ENCODE peak calls at places on chromosomes 4 and X, in seven cellular contexts. One of them, this sample, is unnamed. For H3K4me1, the result is how much of the 10 kb centered on the place peaks cover.

GRCh38 chr4:155666701-155667537 is at the start of gene GUCY1A1:
- DNase-seq in transverse colon: peak
- DNase-seq in heart right ventricle: peak
- DNase-seq in fibroblast of lung: peak
- DNase-seq in DND-41: peak
- DNase-seq in tibial nerve: no peak
- DNase-seq in HCT116: no peak
- DNase-seq in this sample: peak

GRCh38 chrX:153766098-153766817 is 2.2 kb downstream of the PLXNB3 start:
- DNase-seq in transverse colon: peak
- DNase-seq in heart right ventricle: no peak
- DNase-seq in fibroblast of lung: peak
- DNase-seq in DND-41: peak
- DNase-seq in tibial nerve: no peak
- DNase-seq in HCT116: no peak
- DNase-seq in this sample: peak

GRCh38 chr4:153485860-153486259 is 19.7 kb downstream of the TMEM131L start:
- DNase-seq in transverse colon: no peak
- DNase-seq in heart right ventricle: no peak
- DNase-seq in fibroblast of lung: no peak
- DNase-seq in DND-41: no peak
- DNase-seq in tibial nerve: no peak
- DNase-seq in HCT116: no peak
- DNase-seq in this sample: no peak

GRCh38 chr4:18020145-18020670 is 1.3 kb downstream of the LCORL start:
- DNase-seq in transverse colon: peak
- DNase-seq in heart right ventricle: no peak
- DNase-seq in fibroblast of lung: peak
- DNase-seq in DND-41: peak
- DNase-seq in tibial nerve: no peak
- DNase-seq in HCT116: no peak
- DNase-seq in this sample: no peak

GRCh38 chr4:4860803-4861591 is 1.5 kb downstream of the MSX1 start:
- DNase-seq in transverse colon: no peak
- DNase-seq in heart right ventricle: peak
- DNase-seq in fibroblast of lung: no peak
- DNase-seq in DND-41: no peak
- DNase-seq in tibial nerve: no peak
- DNase-seq in HCT116: no peak
- DNase-seq in this sample: no peak

GRCh38 chrX:105328773-105329172 is 108.3 kb upstream of the TEX13A start:
- DNase-seq in transverse colon: no peak
- DNase-seq in heart right ventricle: no peak
- DNase-seq in fibroblast of lung: no peak
- DNase-seq in DND-41: no peak
- DNase-seq in tibial nerve: no peak
- DNase-seq in HCT116: no peak
- DNase-seq in this sample: no peak

GRCh38 chr4:21512351-21512750 is 436.2 kb downstream of the KCNIP4 start:
- DNase-seq in transverse colon: no peak
- DNase-seq in heart right ventricle: no peak
- DNase-seq in fibroblast of lung: peak
- DNase-seq in DND-41: no peak
- DNase-seq in tibial nerve: no peak
- DNase-seq in HCT116: peak
- DNase-seq in this sample: no peak

GRCh38 chrX:22357621-22358020 is 84.9 kb downstream of the CBLL2 start:
- DNase-seq in transverse colon: no peak
- DNase-seq in heart right ventricle: no peak
- DNase-seq in fibroblast of lung: peak
- DNase-seq in DND-41: no peak
- DNase-seq in tibial nerve: no peak
- DNase-seq in HCT116: no peak
- DNase-seq in this sample: no peak

GRCh38 chr4:146342600-146343192 is 128.4 kb downstream of the REELD1 start:
- DNase-seq in transverse colon: no peak
- DNase-seq in heart right ventricle: no peak
- DNase-seq in fibroblast of lung: peak
- DNase-seq in DND-41: peak
- DNase-seq in tibial nerve: no peak
- DNase-seq in HCT116: no peak
- DNase-seq in this sample: no peak

GRCh38 chrX:154748712-154749339 is 2.1 kb downstream of the GAB3 start:
- DNase-seq in transverse colon: no peak
- DNase-seq in heart right ventricle: peak
- DNase-seq in fibroblast of lung: peak
- DNase-seq in DND-41: peak
- DNase-seq in tibial nerve: no peak
- DNase-seq in HCT116: no peak
- DNase-seq in this sample: no peak

GRCh38 chrX:150227873-150228272 is 135.2 kb upstream of the MAMLD1 start:
- DNase-seq in transverse colon: no peak
- DNase-seq in heart right ventricle: no peak
- DNase-seq in fibroblast of lung: no peak
- DNase-seq in DND-41: no peak
- DNase-seq in tibial nerve: no peak
- DNase-seq in HCT116: no peak
- DNase-seq in this sample: no peak

GRCh38 chrX:102684772-102685520 is 27.3 kb upstream of the GPRASP2 start:
- DNase-seq in transverse colon: no peak
- DNase-seq in heart right ventricle: no peak
- DNase-seq in fibroblast of lung: no peak
- DNase-seq in DND-41: no peak
- DNase-seq in tibial nerve: no peak
- DNase-seq in HCT116: no peak
- DNase-seq in this sample: no peak

GRCh38 chr4:24434193-24434728 is 150.1 kb downstream of the DHX15 start:
- DNase-seq in transverse colon: no peak
- DNase-seq in heart right ventricle: no peak
- DNase-seq in fibroblast of lung: no peak
- DNase-seq in DND-41: no peak
- DNase-seq in tibial nerve: no peak
- DNase-seq in HCT116: no peak
- DNase-seq in this sample: no peak

GRCh38 chrX:77768787-77769186 is 17.2 kb downstream of the ATRX start:
- DNase-seq in transverse colon: no peak
- DNase-seq in heart right ventricle: no peak
- DNase-seq in fibroblast of lung: no peak
- DNase-seq in DND-41: peak
- DNase-seq in tibial nerve: no peak
- DNase-seq in HCT116: no peak
- DNase-seq in this sample: no peak

GRCh38 chrX:105882581-105883275 is 60.4 kb downstream of the NRK start:
- DNase-seq in transverse colon: no peak
- DNase-seq in heart right ventricle: no peak
- DNase-seq in fibroblast of lung: peak
- DNase-seq in DND-41: no peak
- DNase-seq in tibial nerve: no peak
- DNase-seq in HCT116: no peak
- DNase-seq in this sample: no peak

GRCh38 chr4:184417802-184418511 is 56.4 kb downstream of the IRF2 start:
- DNase-seq in transverse colon: no peak
- DNase-seq in heart right ventricle: no peak
- DNase-seq in fibroblast of lung: peak
- DNase-seq in DND-41: peak
- DNase-seq in tibial nerve: no peak
- DNase-seq in HCT116: peak
- DNase-seq in this sample: no peak

GRCh38 chr4:136124251-136124745 is 1408.0 kb downstream of the PCDH18 start:
- DNase-seq in transverse colon: no peak
- DNase-seq in heart right ventricle: no peak
- DNase-seq in fibroblast of lung: no peak
- DNase-seq in DND-41: no peak
- DNase-seq in tibial nerve: no peak
- DNase-seq in HCT116: no peak
- DNase-seq in this sample: no peak

GRCh38 chr4:15398732-15399131 is 29.1 kb upstream of the C1QTNF7 start:
- DNase-seq in transverse colon: no peak
- DNase-seq in heart right ventricle: no peak
- DNase-seq in fibroblast of lung: no peak
- DNase-seq in DND-41: no peak
- DNase-seq in tibial nerve: no peak
- DNase-seq in HCT116: no peak
- DNase-seq in this sample: no peak

GRCh38 chr4:58739275-58739674 is 1629.1 kb upstream of the IGFBP7 start:
- DNase-seq in transverse colon: no peak
- DNase-seq in heart right ventricle: no peak
- DNase-seq in fibroblast of lung: no peak
- DNase-seq in DND-41: no peak
- DNase-seq in tibial nerve: no peak
- DNase-seq in HCT116: no peak
- DNase-seq in this sample: no peak

GRCh38 chr4:1300466-1301455 is 11.1 kb downstream of the MAEA start:
- DNase-seq in transverse colon: peak
- DNase-seq in heart right ventricle: peak
- DNase-seq in fibroblast of lung: peak
- DNase-seq in DND-41: no peak
- DNase-seq in tibial nerve: no peak
- DNase-seq in HCT116: no peak
- DNase-seq in this sample: no peak

GRCh38 chr4:22988526-22988925 is 295.8 kb downstream of the GBA3 start:
- DNase-seq in transverse colon: no peak
- DNase-seq in heart right ventricle: no peak
- DNase-seq in fibroblast of lung: peak
- DNase-seq in DND-41: no peak
- DNase-seq in tibial nerve: no peak
- DNase-seq in HCT116: no peak
- DNase-seq in this sample: no peak

GRCh38 chr4:188663369-188663768 is 524.1 kb downstream of the TRIML1 start:
- DNase-seq in transverse colon: no peak
- DNase-seq in heart right ventricle: no peak
- DNase-seq in fibroblast of lung: no peak
- DNase-seq in DND-41: no peak
- DNase-seq in tibial nerve: no peak
- DNase-seq in HCT116: no peak
- DNase-seq in this sample: no peak

GRCh38 chrX:113059714-113060113 is 219.1 kb upstream of the AMOT start:
- DNase-seq in transverse colon: no peak
- DNase-seq in heart right ventricle: no peak
- DNase-seq in fibroblast of lung: peak
- DNase-seq in DND-41: no peak
- DNase-seq in tibial nerve: no peak
- DNase-seq in HCT116: no peak
- DNase-seq in this sample: no peak

GRCh38 chr4:158090323-158090722 is 82.5 kb downstream of the GASK1B start:
- DNase-seq in transverse colon: no peak
- DNase-seq in heart right ventricle: no peak
- DNase-seq in fibroblast of lung: peak
- DNase-seq in DND-41: no peak
- DNase-seq in tibial nerve: no peak
- DNase-seq in HCT116: no peak
- DNase-seq in this sample: no peak

GRCh38 chr4:72302981-72303704 is 265.9 kb downstream of the ADAMTS3 start:
- DNase-seq in transverse colon: peak
- DNase-seq in heart right ventricle: no peak
- DNase-seq in fibroblast of lung: peak
- DNase-seq in DND-41: peak
- DNase-seq in tibial nerve: no peak
- DNase-seq in HCT116: peak
- DNase-seq in this sample: no peak

GRCh38 chrX:136354201-136354600 is 53.4 kb downstream of the ADGRG4 start:
- DNase-seq in transverse colon: no peak
- DNase-seq in heart right ventricle: no peak
- DNase-seq in fibroblast of lung: no peak
- DNase-seq in DND-41: no peak
- DNase-seq in tibial nerve: no peak
- DNase-seq in HCT116: no peak
- DNase-seq in this sample: no peak

DNA sequence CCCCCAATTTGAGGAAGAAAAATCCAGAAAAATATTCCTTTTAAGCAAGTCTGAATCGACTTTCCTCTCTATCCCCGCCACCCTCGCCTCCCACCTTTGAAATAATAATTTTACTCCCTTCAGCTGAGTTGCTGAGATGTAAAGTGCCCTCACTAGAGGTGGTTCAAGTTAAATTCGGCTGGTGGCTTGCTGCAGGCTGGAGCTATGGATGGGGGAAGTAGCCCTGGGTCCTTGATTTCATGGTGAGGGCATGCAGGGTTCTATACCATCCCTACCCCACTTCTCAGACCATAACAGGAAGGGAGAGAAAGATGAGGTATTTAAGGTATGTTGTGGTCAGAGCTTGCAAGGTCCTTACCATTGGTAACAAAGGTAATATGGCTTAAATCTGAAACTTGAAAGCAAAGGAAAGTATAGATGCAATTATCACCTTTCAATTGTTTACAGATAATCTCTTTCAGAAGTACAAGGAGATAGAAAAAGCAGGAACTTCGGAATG is 440.0 kb downstream of the INPP4B start:
- DNase-seq in transverse colon: no peak
- DNase-seq in heart right ventricle: no peak
- DNase-seq in fibroblast of lung: peak
- DNase-seq in DND-41: peak
- DNase-seq in tibial nerve: no peak
- DNase-seq in HCT116: no peak
- DNase-seq in this sample: no peak
- H3K4me1 ChIP-seq in transverse colon: under half
- H3K4me1 ChIP-seq in heart right ventricle: under half
- H3K4me1 ChIP-seq in fibroblast of lung: under half
- H3K4me1 ChIP-seq in DND-41: half or more
- H3K4me1 ChIP-seq in tibial nerve: under half
- H3K4me1 ChIP-seq in HCT116: half or more
- H3K4me1 ChIP-seq in this sample: under half

GRCh38 chr4:123602007-123602406 is 205.4 kb downstream of the SPRY1 start:
- DNase-seq in transverse colon: no peak
- DNase-seq in heart right ventricle: no peak
- DNase-seq in fibroblast of lung: no peak
- DNase-seq in DND-41: no peak
- DNase-seq in tibial nerve: no peak
- DNase-seq in HCT116: no peak
- DNase-seq in this sample: no peak
- H3K4me1 ChIP-seq in transverse colon: under half
- H3K4me1 ChIP-seq in heart right ventricle: under half
- H3K4me1 ChIP-seq in fibroblast of lung: under half
- H3K4me1 ChIP-seq in DND-41: under half
- H3K4me1 ChIP-seq in tibial nerve: under half
- H3K4me1 ChIP-seq in HCT116: under half
- H3K4me1 ChIP-seq in this sample: under half

GRCh38 chr4:41483771-41484170 is 54.2 kb upstream of the LIMCH1 start:
- DNase-seq in transverse colon: no peak
- DNase-seq in heart right ventricle: no peak
- DNase-seq in fibroblast of lung: no peak
- DNase-seq in DND-41: no peak
- DNase-seq in tibial nerve: no peak
- DNase-seq in HCT116: no peak
- DNase-seq in this sample: no peak
- H3K4me1 ChIP-seq in transverse colon: under half
- H3K4me1 ChIP-seq in heart right ventricle: under half
- H3K4me1 ChIP-seq in fibroblast of lung: under half
- H3K4me1 ChIP-seq in DND-41: under half
- H3K4me1 ChIP-seq in tibial nerve: under half
- H3K4me1 ChIP-seq in HCT116: under half
- H3K4me1 ChIP-seq in this sample: under half

DNA sequence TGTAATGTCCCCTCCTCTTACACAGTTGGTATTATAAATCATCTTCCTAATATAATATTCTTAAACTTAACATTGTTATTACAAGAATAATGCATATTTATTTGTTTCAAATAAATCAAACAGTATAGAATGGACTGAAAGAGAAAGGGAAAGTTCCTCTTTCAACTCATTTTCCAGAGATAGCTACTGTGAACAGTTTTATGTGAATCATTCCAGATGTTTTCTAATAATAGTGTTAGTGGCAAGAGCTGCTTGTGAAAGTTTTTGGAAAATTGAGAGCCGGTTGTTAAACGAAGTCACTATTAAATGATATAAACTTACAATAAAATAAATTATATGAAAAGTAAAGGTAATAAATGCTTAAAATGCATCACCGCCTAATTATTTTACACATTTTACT is 14.5 kb downstream of the TMSB4X start:
- DNase-seq in transverse colon: no peak
- DNase-seq in heart right ventricle: no peak
- DNase-seq in fibroblast of lung: no peak
- DNase-seq in DND-41: no peak
- DNase-seq in tibial nerve: no peak
- DNase-seq in HCT116: no peak
- DNase-seq in this sample: no peak
- H3K4me1 ChIP-seq in transverse colon: under half
- H3K4me1 ChIP-seq in heart right ventricle: under half
- H3K4me1 ChIP-seq in fibroblast of lung: under half
- H3K4me1 ChIP-seq in DND-41: under half
- H3K4me1 ChIP-seq in tibial nerve: under half
- H3K4me1 ChIP-seq in HCT116: under half
- H3K4me1 ChIP-seq in this sample: under half